ENCODE peak calls at places on chromosomes 5 and 9, in seven cellular contexts. Y, A, V, X, M, D and B are unnamed samples.

GRCh38 chr9:81719972-81720371 is 30.6 kb upstream of the TLE1 start:
- DNase-seq in A (no peak), D (no peak), Y (no peak), X (no peak), V (no peak), M (peak; percentile 25), B (no peak)

GRCh38 chr5:68766952-68767464 is 326.8 kb upstream of the SLC30A5 start:
- DNase-seq in V (no peak), A (no peak), D (no peak), Y (no peak), M (no peak), X (no peak), B (no peak)

GRCh38 chr9:121206516-121207370 is 5.1 kb upstream of the RAB14 start:
- DNase-seq in X (no peak), M (no peak), V (no peak), Y (no peak), A (no peak), D (no peak), B (peak; percentile 69)

GRCh38 chr9:107282268-107282667 is 811 bp upstream of the RAD23B start:
- DNase-seq in A (peak; percentile 29), V (no peak), X (no peak), D (no peak), M (no peak), Y (no peak), B (no peak)

GRCh38 chr9:82729991-82730390 is 333.0 kb downstream of the RASEF start:
- DNase-seq in V (no peak), D (no peak), A (no peak), X (no peak), Y (no peak), M (no peak), B (no peak)

GRCh38 chr5:102666164-102666951 is 88.7 kb upstream of the PAM start:
- DNase-seq in D (no peak), X (no peak), Y (no peak), V (no peak), A (peak; percentile 52), M (no peak), B (peak; percentile 10)

GRCh38 chr9:9754186-9754585 is 858.6 kb downstream of the PTPRD start:
- DNase-seq in Y (no peak), V (no peak), M (no peak), D (no peak), A (no peak), X (no peak), B (no peak)

GRCh38 chr9:37908283-37908682 is 4.4 kb upstream of the SLC25A51 start:
- DNase-seq in X (no peak), M (no peak), Y (no peak), D (no peak), V (no peak), A (no peak), B (no peak)

GRCh38 chr5:111950660-111951059 is 193.7 kb upstream of the NREP start:
- DNase-seq in A (no peak), Y (no peak), V (no peak), M (no peak), D (no peak), X (no peak), B (no peak)

GRCh38 chr5:102532126-102532525 is 33.3 kb upstream of the SLCO6A1 start:
- DNase-seq in Y (no peak), A (no peak), M (no peak), V (no peak), X (no peak), D (no peak), B (no peak)

GRCh38 chr5:171307843-171308452 is 1.1 kb upstream of the TLX3 start:
- DNase-seq in M (no peak), V (no peak), A (no peak), Y (no peak), X (no peak), D (no peak), B (no peak)
- TF ChIP-seq POLR2AphosphoS5 in M (no peak), V (no peak), A (no peak), Y (no peak), X (no peak), D (no peak), B (no peak)

GRCh38 chr5:134113908-134114875 is at the start of gene TCF7:
- DNase-seq in D (peak; percentile 85), A (peak; percentile 99), X (peak; percentile 62), M (peak; percentile 68), Y (peak; percentile 31), V (peak; percentile 86), B (peak; percentile 8)
- TF ChIP-seq POLR2AphosphoS5 in D (peak; percentile 26), A (no peak), X (no peak), M (peak; percentile 34), Y (no peak), V (peak; percentile 26), B (no peak)

GRCh38 chr5:133877351-133878235 is 90.8 kb downstream of the C5orf15 start:
- DNase-seq in Y (no peak), M (no peak), V (no peak), A (no peak), X (no peak), D (no peak), B (no peak)
- TF ChIP-seq POLR2AphosphoS5 in Y (no peak), M (no peak), V (no peak), A (no peak), X (no peak), D (no peak), B (no peak)

GRCh38 chr9:104747565-104748358 is at the start of gene NIPSNAP3A:
- DNase-seq in X (peak; percentile 70), A (peak; percentile 94), V (peak; percentile 91), M (peak; percentile 54), D (peak; percentile 88), Y (peak; percentile 68), B (no peak)
- TF ChIP-seq POLR2AphosphoS5 in X (no peak), A (peak; percentile 77), V (peak; percentile 61), M (peak; percentile 63), D (peak; percentile 53), Y (peak; percentile 70), B (peak; percentile 77)

GRCh38 chr5:163496286-163496685 is 9.1 kb upstream of the MAT2B start:
- DNase-seq in V (no peak), Y (no peak), X (no peak), A (no peak), D (no peak), M (no peak), B (no peak)

GRCh38 chr5:163498886-163499285 is 6.5 kb upstream of the MAT2B start:
- DNase-seq in X (no peak), V (no peak), A (no peak), M (no peak), Y (no peak), D (no peak), B (no peak)

DNA sequence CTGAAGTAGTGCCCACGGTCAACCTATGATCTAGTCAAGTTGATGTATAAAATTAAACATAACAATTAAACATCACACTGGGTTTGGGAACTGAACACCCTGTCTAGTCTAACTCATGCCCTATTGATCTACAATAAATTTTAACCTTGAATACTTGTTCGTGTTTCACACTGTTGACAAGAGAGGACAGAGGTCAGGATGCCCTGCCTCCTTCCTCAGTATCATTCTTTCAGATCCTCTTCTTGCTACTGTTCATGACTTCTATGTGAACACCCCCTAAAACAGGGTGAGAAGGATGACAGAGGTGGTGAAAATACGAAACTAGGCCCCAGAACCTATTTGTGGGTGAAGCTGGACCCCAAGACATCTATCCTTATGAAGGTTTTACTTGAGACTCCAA is 8.1 kb upstream of the MAT2B start:
- DNase-seq in A (no peak), M (no peak), V (no peak), D (no peak), Y (no peak), X (no peak), B (no peak)
- TF ChIP-seq POLR2AphosphoS5 in A (no peak), M (no peak), V (no peak), D (no peak), Y (no peak), X (no peak), B (no peak)